ENCODE peak calls at places on chromosomes 16 and 17, in seven cellular contexts. C, Y, Z, L, F, G and V are unnamed samples.

GRCh38 chr17:17208013-17208412 is 1.9 kb upstream of the PLD6 start:
- DNase-seq in C (no peak), Y (no peak), Z (no peak), L (no peak), F (no peak), G (no peak), V (no peak)

GRCh38 chr17:2925011-2925410 is 128.8 kb downstream of the RAP1GAP2 start:
- DNase-seq in C (no peak), Y (no peak), Z (no peak), L (peak; percentile 42), F (no peak), G (no peak), V (no peak)

GRCh38 chr17:74243013-74243755 is 29.8 kb downstream of the TTYH2 start:
- DNase-seq in C (no peak), Y (no peak), Z (no peak), L (no peak), F (no peak), G (no peak), V (no peak)

GRCh38 chr17:79036609-79037008 is 12.6 kb downstream of the C1QTNF1 start:
- DNase-seq in C (peak; percentile 1), Y (peak; percentile 96), Z (peak; percentile 93), L (peak; percentile 93), F (peak; percentile 96), G (no peak), V (peak; percentile 76)

GRCh38 chr17:40068917-40069750 is 6.4 kb downstream of the THRA start:
- DNase-seq in C (peak; percentile 64), Y (peak; percentile 86), Z (peak; percentile 91), L (peak; percentile 86), F (peak; percentile 90), G (peak; percentile 86), V (peak; percentile 60)

GRCh38 chr17:1347681-1348318 is 52.2 kb downstream of the YWHAE start:
- DNase-seq in C (no peak), Y (no peak), Z (no peak), L (peak; percentile 68), F (peak; percentile 49), G (no peak), V (no peak)

GRCh38 chr16:57720142-57720575 is 15.4 kb upstream of the KATNB1 start:
- DNase-seq in C (peak; percentile 65), Y (peak; percentile 75), Z (peak; percentile 77), L (peak; percentile 44), F (peak; percentile 50), G (peak; percentile 41), V (peak; percentile 19)

GRCh38 chr16:79439866-79440265 is 160.7 kb downstream of the MAF start:
- DNase-seq in C (no peak), Y (no peak), Z (no peak), L (no peak), F (no peak), G (no peak), V (no peak)

GRCh38 chr16:86988920-86989715 is 328.1 kb downstream of the C16orf95 start:
- DNase-seq in C (no peak), Y (no peak), Z (no peak), L (no peak), F (no peak), G (no peak), V (no peak)

GRCh38 chr17:4189280-4189679 is 46.3 kb downstream of the CYB5D2 start:
- DNase-seq in C (no peak), Y (no peak), Z (no peak), L (no peak), F (no peak), G (no peak), V (no peak)

GRCh38 chr16:88141580-88141979 is 190.3 kb downstream of the BANP start:
- DNase-seq in C (no peak), Y (no peak), Z (no peak), L (no peak), F (no peak), G (no peak), V (no peak)

GRCh38 chr17:22337467-22337866 is 645.1 kb downstream of the KCNJ18 start:
- DNase-seq in C (peak; percentile 6), Y (no peak), Z (no peak), L (no peak), F (no peak), G (no peak), V (no peak)

GRCh38 chr17:45867702-45868101 is 23.0 kb downstream of the SPPL2C start:
- DNase-seq in C (peak; percentile 70), Y (no peak), Z (no peak), L (no peak), F (no peak), G (no peak), V (peak; percentile 10)

GRCh38 chr16:27399969-27400368 is 2.0 kb upstream of the IL21R start:
- DNase-seq in C (no peak), Y (no peak), Z (no peak), L (no peak), F (no peak), G (no peak), V (no peak)

GRCh38 chr16:13961099-13961811 is 41.3 kb downstream of the ERCC4 start:
- DNase-seq in C (no peak), Y (peak; percentile 56), Z (peak; percentile 74), L (peak; percentile 66), F (no peak), G (no peak), V (peak; percentile 35)

GRCh38 chr17:43169561-43170139 is 1.4 kb upstream of the NBR1 start:
- DNase-seq in C (peak; percentile 30), Y (peak; percentile 36), Z (peak; percentile 49), L (peak; percentile 47), F (peak; percentile 44), G (peak; percentile 24), V (no peak)

GRCh38 chr16:67014641-67015315 is 14.2 kb upstream of the CBFB start:
- DNase-seq in C (no peak), Y (no peak), Z (no peak), L (no peak), F (no peak), G (no peak), V (no peak)

GRCh38 chr17:54694287-54694887 is 206.3 kb upstream of the TOM1L1 start:
- DNase-seq in C (no peak), Y (no peak), Z (no peak), L (no peak), F (no peak), G (no peak), V (no peak)

GRCh38 chr17:78130439-78131101 is at the start of gene TMC8:
- DNase-seq in C (peak; percentile 47), Y (no peak), Z (no peak), L (no peak), F (no peak), G (peak; percentile 90), V (no peak)

GRCh38 chr17:5618511-5618910 is 34.2 kb upstream of the NLRP1 start:
- DNase-seq in C (peak; percentile 14), Y (no peak), Z (no peak), L (no peak), F (no peak), G (no peak), V (no peak)

GRCh38 chr16:8807189-8807588 is 9.6 kb downstream of the PMM2 start:
- DNase-seq in C (no peak), Y (no peak), Z (no peak), L (no peak), F (no peak), G (no peak), V (no peak)

DNA sequence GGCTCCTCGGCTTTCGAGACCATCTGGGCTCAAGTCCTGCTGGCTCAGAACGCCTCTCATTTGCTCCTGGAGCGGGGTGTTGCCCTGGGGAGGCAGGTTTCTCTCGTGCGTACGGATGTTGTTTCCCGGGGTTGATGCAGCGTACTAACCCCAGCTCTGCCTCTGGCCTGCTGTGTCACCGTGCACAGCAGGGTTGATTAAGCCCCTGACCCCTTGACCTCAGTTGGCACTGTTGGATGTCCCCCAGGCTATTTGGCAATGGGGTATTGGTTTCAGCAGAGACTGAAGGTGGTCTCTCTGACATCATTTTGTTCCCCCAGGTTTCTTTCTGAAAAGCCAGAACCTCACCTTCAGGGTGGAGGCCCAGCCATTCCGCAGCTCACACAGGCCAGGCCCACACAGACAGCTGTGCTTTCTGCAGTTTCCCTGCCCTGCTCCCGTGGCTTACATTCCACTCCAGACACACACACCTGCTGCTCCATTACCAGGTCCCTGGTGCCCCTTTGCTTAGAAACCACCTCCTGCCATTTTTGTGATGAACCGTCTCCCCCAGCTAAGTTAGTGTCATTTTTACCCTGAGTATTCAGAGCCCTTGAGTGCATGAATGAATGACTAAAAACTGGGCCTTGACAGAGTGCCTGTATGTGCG is 233.5 kb downstream of the CCDC182 start:
- DNase-seq in C (no peak), Y (no peak), Z (no peak), L (no peak), F (no peak), G (no peak), V (no peak)
- H3K4me3 ChIP-seq in C (no peak overlapping the region), Y (no peak overlapping the region), Z (no peak overlapping the region), L (no peak overlapping the region), F (no peak overlapping the region), G (no peak overlapping the region), V (no peak overlapping the region)

GRCh38 chr17:8159459-8160223 is 3.1 kb downstream of the VAMP2 start:
- DNase-seq in C (no peak), Y (no peak), Z (no peak), L (no peak), F (no peak), G (no peak), V (no peak)
- TF ChIP-seq CTCF in C (no peak), Y (no peak), Z (no peak), L (no peak), F (no peak), G (no peak), V (no peak)

GRCh38 chr17:38674749-38675615 is at the start of gene EPOP:
- DNase-seq in C (peak; percentile 97), Y (peak; percentile 82), Z (peak; percentile 91), L (peak; percentile 74), F (peak; percentile 79), G (peak; percentile 77), V (peak; percentile 43)

GRCh38 chr17:38672788-38673713 is 1.7 kb downstream of the EPOP start:
- DNase-seq in C (no peak), Y (no peak), Z (no peak), L (no peak), F (no peak), G (no peak), V (no peak)

GRCh38 chr17:38671939-38672720 is 2.6 kb downstream of the EPOP start:
- DNase-seq in C (no peak), Y (no peak), Z (no peak), L (no peak), F (no peak), G (no peak), V (no peak)

GRCh38 chr17:38674013-38674748 is 576 bp downstream of the EPOP start:
- DNase-seq in C (no peak), Y (no peak), Z (no peak), L (no peak), F (no peak), G (peak; percentile 22), V (no peak)

GRCh38 chr17:38673714-38674012 is 1.1 kb downstream of the EPOP start:
- DNase-seq in C (no peak), Y (no peak), Z (peak; percentile 25), L (no peak), F (no peak), G (no peak), V (no peak)
- H3K4me3 ChIP-seq in C (no peak overlapping the region), Y (no peak overlapping the region), Z (peak overlapping the region; percentile 54), L (no peak overlapping the region), F (no peak overlapping the region), G (peak overlapping the region; percentile 58), V (peak overlapping the region; percentile 58)

GRCh38 chr17:18958611-18959010 is 6.6 kb downstream of the SLC5A10 start:
- DNase-seq in C (no peak), Y (no peak), Z (no peak), L (no peak), F (no peak), G (no peak), V (no peak)
- TF ChIP-seq CTCF in C (no peak), Y (no peak), Z (no peak), L (no peak), F (no peak), G (no peak), V (no peak)